ENCODE peak calls at places on chromosomes 13 and 19, in eight cellular contexts. U, Z, W, A, R, C, M and P are unnamed samples.

GRCh38 chr13:112781881-112782361 is 92.1 kb downstream of the ATP11A start:
- DNase-seq in R (peak), U (no peak), Z (no peak), W (no peak), A (peak), M (no peak), C (peak), P (no peak)

GRCh38 chr13:78372581-78372980 is 230.8 kb downstream of the POU4F1 start:
- DNase-seq in A (no peak), U (no peak), Z (no peak), W (no peak), R (no peak), M (no peak), C (no peak), P (no peak)

GRCh38 chr13:24220086-24220703 is 59.7 kb downstream of the SPATA13 start:
- DNase-seq in W (no peak), Z (no peak), M (peak), R (peak), U (peak), C (peak), A (peak), P (peak)

GRCh38 chr13:44347301-44347700 is 26.3 kb upstream of the SERP2 start:
- DNase-seq in Z (no peak), M (no peak), R (no peak), U (no peak), C (no peak), A (no peak), W (no peak), P (no peak)

GRCh38 chr19:45935267-45935666 is 20.7 kb upstream of the NANOS2 start:
- DNase-seq in Z (no peak), C (no peak), W (no peak), A (peak), M (peak), R (no peak), U (no peak), P (no peak)

GRCh38 chr19:50722248-50723013 is 733 bp upstream of the CLEC11A start:
- DNase-seq in C (no peak), M (no peak), R (no peak), W (no peak), U (no peak), A (no peak), Z (no peak), P (no peak)

GRCh38 chr19:21084343-21084742 is 2.3 kb downstream of the ZNF714 start:
- DNase-seq in M (peak), W (no peak), R (no peak), U (peak), Z (no peak), C (no peak), A (no peak), P (no peak)

GRCh38 chr13:107348471-107348870 is 780.5 kb upstream of the ARGLU1 start:
- DNase-seq in Z (no peak), U (no peak), C (no peak), W (no peak), R (no peak), M (peak), A (no peak), P (no peak)

GRCh38 chr19:33282036-33282686 is 20.2 kb downstream of the CEBPA start:
- DNase-seq in R (no peak), C (no peak), W (no peak), M (no peak), U (no peak), A (no peak), Z (no peak), P (no peak)

GRCh38 chr13:32126756-32127155 is 95.2 kb downstream of the FRY start:
- DNase-seq in Z (no peak), W (no peak), M (no peak), U (no peak), R (no peak), C (no peak), A (no peak), P (no peak)

GRCh38 chr13:48646791-48647190 is 6.9 kb upstream of the CYSLTR2 start:
- DNase-seq in Z (no peak), U (no peak), W (no peak), C (no peak), A (no peak), M (no peak), R (no peak), P (no peak)

GRCh38 chr13:97506511-97506910 is 72.5 kb downstream of the RAP2A start:
- DNase-seq in Z (no peak), R (peak), A (no peak), U (no peak), W (no peak), M (peak), C (peak), P (no peak)

GRCh38 chr13:21550918-21551317 is 53.1 kb downstream of the MICU2 start:
- DNase-seq in U (no peak), Z (no peak), M (peak), R (no peak), C (no peak), A (no peak), W (no peak), P (no peak)

GRCh38 chr19:48627865-48628314 is 8.6 kb downstream of the SPHK2 start:
- DNase-seq in W (no peak), A (no peak), C (no peak), Z (no peak), U (no peak), R (no peak), M (no peak), P (no peak)

GRCh38 chr13:43229506-43229905 is 206.1 kb downstream of the DNAJC15 start:
- DNase-seq in W (no peak), U (no peak), M (peak), R (no peak), Z (no peak), C (no peak), A (no peak), P (no peak)

GRCh38 chr13:46586766-46587509 is 34.0 kb downstream of the LRCH1 start:
- DNase-seq in A (no peak), R (no peak), U (no peak), C (no peak), M (no peak), Z (no peak), W (no peak), P (no peak)

GRCh38 chr19:14517446-14517839 is 754 bp downstream of the DNAJB1 start:
- DNase-seq in W (no peak), R (peak), C (peak), M (peak), U (no peak), Z (no peak), A (no peak), P (no peak)

GRCh38 chr13:92719868-92720267 is 506.7 kb upstream of the GPC6 start:
- DNase-seq in A (peak), R (no peak), Z (no peak), U (no peak), C (no peak), W (no peak), M (peak), P (no peak)

GRCh38 chr13:75153834-75154233 is 328.1 kb downstream of the TBC1D4 start:
- DNase-seq in R (no peak), Z (no peak), W (no peak), U (no peak), M (no peak), C (no peak), A (no peak), P (no peak)